ENCODE peak calls at places on chromosomes 3 and 15, in five cellular contexts. N is GM12878, O is breast epithelium, A is neural progenitor cell, K is stomach. H is an unnamed sample.

GRCh38 chr3:86771741-86772512 is 219.0 kb downstream of the VGLL3 start:
- DNase-seq in O (no peak), K (no peak), N (no peak), A (no peak), H (no peak)

GRCh38 chr3:119173325-119173724 is at the start of gene UPK1B:
- DNase-seq in A (peak; percentile 56), N (no peak), O (no peak), K (no peak), H (no peak)

GRCh38 chr3:53046171-53047170 is 598 bp upstream of the SFMBT1 start:
- DNase-seq in O (peak; percentile 30), N (no peak), K (peak; percentile 53), A (peak; percentile 91), H (peak; percentile 54)

GRCh38 chr15:68578960-68579935 is at the start of gene CORO2B:
- DNase-seq in K (no peak), N (no peak), A (peak; percentile 77), O (no peak), H (peak; percentile 67)

GRCh38 chr15:38853608-38854007 is 289.0 kb upstream of the RASGRP1 start:
- DNase-seq in A (peak; percentile 63), O (no peak), K (no peak), N (no peak), H (no peak)

GRCh38 chr3:78660958-78661357 is 1106.8 kb downstream of the ROBO1 start:
- DNase-seq in O (no peak), N (no peak), A (no peak), K (no peak), H (no peak)

GRCh38 chr3:183031826-183032225 is 51.5 kb upstream of the DCUN1D1 start:
- DNase-seq in A (no peak), K (no peak), O (no peak), N (no peak), H (no peak)

GRCh38 chr3:186664506-186664905 is 1.3 kb upstream of the HRG start:
- DNase-seq in K (no peak), A (peak; percentile 4), O (no peak), N (no peak), H (no peak)

GRCh38 chr15:92636950-92637481 is 18.6 kb downstream of the FAM174B start:
- DNase-seq in A (no peak), O (peak; percentile 91), K (peak; percentile 91), N (no peak), H (no peak)

GRCh38 chr3:141402476-141403171 is 34.3 kb downstream of the ZBTB38 start:
- DNase-seq in N (no peak), O (peak; percentile 62), A (peak; percentile 82), K (peak; percentile 67), H (peak; percentile 79)

GRCh38 chr15:51332211-51333147 is 5.9 kb downstream of the CYP19A1 start:
- DNase-seq in O (no peak), N (no peak), K (no peak), A (no peak), H (no peak)

GRCh38 chr3:70064194-70064787 is 64.8 kb downstream of the SAMMSON start:
- DNase-seq in A (peak; percentile 47), O (no peak), K (no peak), N (peak; percentile 1), H (peak; percentile 10)

GRCh38 chr3:42153039-42153438 is 61.9 kb downstream of the TRAK1 start:
- DNase-seq in O (no peak), A (no peak), N (no peak), K (no peak), H (no peak)

GRCh38 chr3:9059489-9060400 is 96.5 kb upstream of the RAD18 start:
- DNase-seq in K (no peak), O (no peak), N (no peak), A (no peak), H (no peak)

GRCh38 chr3:49530231-49530630 is 24.0 kb upstream of the BSN start:
- DNase-seq in O (no peak), N (no peak), K (no peak), A (no peak), H (no peak)

GRCh38 chr15:33311312-33311971 is 675 bp downstream of the RYR3 start:
- DNase-seq in O (no peak), A (peak; percentile 67), K (no peak), N (no peak), H (no peak)

GRCh38 chr15:29805043-29805707 is 17.1 kb downstream of the TJP1 start:
- DNase-seq in O (no peak), A (no peak), N (no peak), K (no peak), H (peak; percentile 31)

GRCh38 chr15:25682349-25682748 is 180.8 kb downstream of the ATP10A start:
- DNase-seq in A (no peak), N (no peak), K (no peak), O (peak; percentile 65), H (no peak)

GRCh38 chr15:87734571-87735373 is 521.8 kb downstream of the NTRK3 start:
- DNase-seq in O (no peak), A (no peak), K (no peak), N (no peak), H (no peak)

GRCh38 chr15:72907733-72908132 is 124.2 kb upstream of the ADPGK start:
- DNase-seq in N (no peak), K (no peak), A (no peak), O (no peak), H (peak; percentile 55)

GRCh38 chr3:101685870-101686307 is 629 bp downstream of the RPL24 start:
- DNase-seq in O (no peak), N (no peak), K (no peak), A (no peak), H (no peak)

GRCh38 chr15:75456710-75457109 is 5.2 kb upstream of the SIN3A start:
- DNase-seq in O (no peak), A (no peak), K (no peak), N (no peak), H (no peak)

GRCh38 chr3:23648326-23648964 is 157.3 kb upstream of the UBE2E1 start:
- DNase-seq in K (no peak), A (peak; percentile 66), O (no peak), N (no peak), H (no peak)

GRCh38 chr3:123330441-123330991 is 118.4 kb downstream of the ADCY5 start:
- DNase-seq in A (no peak), K (no peak), N (no peak), O (peak; percentile 79), H (peak; percentile 76)

GRCh38 chr3:151987893-151988292 is 114.5 kb downstream of the SUCNR1 start:
- DNase-seq in K (no peak), A (no peak), O (no peak), N (no peak), H (no peak)

GRCh38 chr15:25238716-25239470 is 199.9 kb downstream of the UBE3A start:
- DNase-seq in N (no peak), O (no peak), K (no peak), A (no peak), H (peak; percentile 58)

GRCh38 chr3:13600950-13601691 is 52.2 kb downstream of the FBLN2 start:
- DNase-seq in K (no peak), A (no peak), N (no peak), O (no peak), H (no peak)

GRCh38 chr3:14525685-14526631 is 14.2 kb downstream of the GRIP2 start:
- DNase-seq in K (peak; percentile 37), N (no peak), O (no peak), A (no peak), H (no peak)

GRCh38 chr15:44129911-44130310 is 65.2 kb downstream of the FRMD5 start:
- DNase-seq in O (no peak), K (no peak), A (no peak), N (no peak), H (no peak)

GRCh38 chr15:44130778-44131177 is 64.3 kb downstream of the FRMD5 start:
- DNase-seq in N (no peak), A (no peak), K (no peak), O (no peak), H (no peak)

GRCh38 chr15:44128443-44128842 is 66.6 kb downstream of the FRMD5 start:
- DNase-seq in A (no peak), K (no peak), N (no peak), O (no peak), H (no peak)

GRCh38 chr15:44125879-44126278 is 69.2 kb downstream of the FRMD5 start:
- DNase-seq in K (no peak), A (no peak), O (no peak), N (no peak), H (no peak)
- H3K36me3 ChIP-seq in K (no peaks in the 10 kb centered on the region), A (no peaks in the 10 kb centered on the region), O (no peaks in the 10 kb centered on the region), N (no peaks in the 10 kb centered on the region), H (no peaks in the 10 kb centered on the region)

GRCh38 chr15:42608110-42608531 is 32.7 kb downstream of the STARD9 start:
- DNase-seq in K (no peak), O (no peak), A (no peak), N (peak; percentile 71), H (peak; percentile 16)
- H3K36me3 ChIP-seq in K (no peaks in the 10 kb centered on the region), O (no peaks in the 10 kb centered on the region), A (no peaks in the 10 kb centered on the region), N (no peaks in the 10 kb centered on the region), H (no peaks in the 10 kb centered on the region)

GRCh38 chr3:43338295-43338694 is 52.0 kb downstream of the SNRK start:
- DNase-seq in A (no peak), K (no peak), N (no peak), O (no peak), H (no peak)
- H3K36me3 ChIP-seq in A (peaks cover 29% of the 10 kb centered on the region), K (peaks cover 100% of the 10 kb centered on the region), N (peaks cover 5% of the 10 kb centered on the region), O (peaks cover 8% of the 10 kb centered on the region), H (peaks cover 88% of the 10 kb centered on the region)

GRCh38 chr15:63686352-63686751 is 89.2 kb downstream of the FBXL22 start:
- DNase-seq in O (no peak), N (no peak), A (no peak), K (no peak), H (no peak)
- H3K36me3 ChIP-seq in O (peaks cover 9% of the 10 kb centered on the region), N (peaks cover 12% of the 10 kb centered on the region), A (no peaks in the 10 kb centered on the region), K (peaks cover 100% of the 10 kb centered on the region), H (peaks cover 100% of the 10 kb centered on the region)

GRCh38 chr3:125512135-125512920 is 7.7 kb downstream of the SNX4 start:
- DNase-seq in N (peak; percentile 26), K (no peak), A (no peak), O (no peak), H (no peak)
- H3K36me3 ChIP-seq in N (no peaks in the 10 kb centered on the region), K (peaks cover 64% of the 10 kb centered on the region), A (no peaks in the 10 kb centered on the region), O (no peaks in the 10 kb centered on the region), H (no peaks in the 10 kb centered on the region)

GRCh38 chr3:4744405-4745239 is 234.6 kb upstream of the BHLHE40 start:
- DNase-seq in K (no peak), A (no peak), O (no peak), N (no peak), H (no peak)
- H3K36me3 ChIP-seq in K (peaks cover 8% of the 10 kb centered on the region), A (no peaks in the 10 kb centered on the region), O (no peaks in the 10 kb centered on the region), N (peaks cover 6% of the 10 kb centered on the region), H (no peaks in the 10 kb centered on the region)

GRCh38 chr15:65174491-65174890 is 10.7 kb downstream of the CLPX start:
- DNase-seq in A (no peak), N (no peak), O (no peak), K (no peak), H (no peak)
- H3K36me3 ChIP-seq in A (peaks cover 4% of the 10 kb centered on the region), N (peaks cover 2% of the 10 kb centered on the region), O (peaks cover 3% of the 10 kb centered on the region), K (peaks cover 99% of the 10 kb centered on the region), H (no peaks in the 10 kb centered on the region)

GRCh38 chr3:57080171-57080570 is 19.7 kb downstream of the SPATA12 start:
- DNase-seq in A (no peak), N (no peak), K (no peak), O (no peak), H (no peak)
- H3K36me3 ChIP-seq in A (no peaks in the 10 kb centered on the region), N (no peaks in the 10 kb centered on the region), K (no peaks in the 10 kb centered on the region), O (no peaks in the 10 kb centered on the region), H (no peaks in the 10 kb centered on the region)

GRCh38 chr3:124786491-124787241 is 56.4 kb downstream of the UMPS start:
- DNase-seq in N (no peak), O (no peak), A (no peak), K (no peak), H (no peak)
- H3K36me3 ChIP-seq in N (no peaks in the 10 kb centered on the region), O (no peaks in the 10 kb centered on the region), A (no peaks in the 10 kb centered on the region), K (no peaks in the 10 kb centered on the region), H (no peaks in the 10 kb centered on the region)

H was measured in heart left ventricle.